ENCODE peak calls at places on chromosomes 6 and 20, in eight cellular contexts. J is HCT116; U is lung; V is cardiac muscle cell; G is naive thymus-derived CD4-positive, alpha-beta T cell; D is dorsolateral prefrontal cortex; A is heart right ventricle; Q is H1. W is an unnamed sample. For H3K27me3, the result is how much of the 10 kb centered on the place peaks cover.

GRCh38 chr20:43009497-43009896 is 180.2 kb downstream of the PTPRT start:
- DNase-seq in U (no peak), D (no peak), Q (no peak), G (no peak), V (no peak), J (no peak), A (no peak), W (no peak)

GRCh38 chr6:72182337-72183246 is 296.2 kb downstream of the RIMS1 start:
- DNase-seq in G (no peak), V (peak), Q (peak), A (no peak), U (peak), D (peak), J (no peak), W (peak)

GRCh38 chr6:1232578-1232977 is 79.3 kb upstream of the FOXQ1 start:
- DNase-seq in Q (no peak), U (peak), D (no peak), A (no peak), V (no peak), G (no peak), J (no peak), W (no peak)

GRCh38 chr6:31567531-31568370 is 4.3 kb upstream of the LTA start:
- DNase-seq in A (no peak), J (no peak), G (no peak), Q (no peak), U (no peak), D (no peak), V (no peak), W (no peak)

GRCh38 chr6:137863126-137863996 is 3.7 kb upstream of the TNFAIP3 start:
- DNase-seq in A (no peak), U (no peak), D (no peak), J (no peak), Q (no peak), G (no peak), V (no peak), W (no peak)

GRCh38 chr20:44959082-44959895 is 908 bp downstream of the TOMM34 start:
- DNase-seq in J (no peak), U (no peak), A (peak), G (peak), Q (no peak), V (peak), D (no peak), W (no peak)

GRCh38 chr6:29653452-29654038 is 3.3 kb upstream of the MOG start:
- DNase-seq in J (peak), V (peak), Q (no peak), A (peak), G (peak), D (no peak), U (peak), W (no peak)

GRCh38 chr6:31822038-31822821 is 5.3 kb upstream of the HSPA1B start:
- DNase-seq in Q (no peak), G (peak), U (peak), A (peak), J (no peak), D (peak), V (peak), W (no peak)

GRCh38 chr6:137728386-137729349 is 138.4 kb upstream of the TNFAIP3 start:
- DNase-seq in U (peak), G (no peak), J (no peak), Q (no peak), D (no peak), A (peak), V (no peak), W (no peak)

GRCh38 chr6:166570929-166571699 is 15.4 kb downstream of the RAMACL start:
- DNase-seq in U (no peak), V (no peak), J (no peak), G (no peak), Q (no peak), D (no peak), A (no peak), W (no peak)

DNA sequence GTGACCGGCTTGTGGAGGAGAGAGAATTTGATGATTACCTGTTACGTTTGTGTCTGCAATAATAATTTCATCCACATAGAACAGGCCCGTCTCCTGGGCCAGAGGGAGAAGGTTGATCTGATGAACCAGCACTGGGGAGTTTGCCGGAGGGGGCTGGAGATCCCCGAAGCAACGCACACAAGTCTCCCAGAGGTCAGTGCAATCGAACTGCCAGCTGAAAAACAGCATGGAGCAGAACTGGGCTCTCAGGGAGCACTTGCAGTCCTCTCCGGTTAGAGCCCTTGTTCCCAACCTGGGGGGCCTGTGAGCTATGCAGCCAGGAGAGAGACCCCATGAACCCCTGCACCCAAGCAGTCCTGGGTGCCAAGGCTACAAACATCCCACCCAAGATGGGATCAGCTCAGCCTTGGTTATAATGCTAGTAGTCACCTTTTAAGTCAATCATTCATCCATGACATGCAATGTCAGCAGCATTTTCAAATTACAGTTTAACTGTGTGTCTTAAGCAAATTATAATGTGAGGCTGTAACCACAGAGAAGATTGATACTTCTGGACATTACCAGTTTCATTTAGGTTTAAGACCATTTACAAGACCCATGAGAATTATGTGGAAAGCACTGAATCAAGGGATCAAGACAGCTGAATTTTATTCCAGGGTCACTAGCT is 34.2 kb downstream of the PKHD1 start:
- DNase-seq in J (no peak), V (no peak), Q (no peak), A (no peak), G (no peak), D (no peak), U (no peak), W (no peak)
- H3K4me3 ChIP-seq in J (no peak), V (no peak), Q (no peak), A (no peak), G (no peak), D (no peak), U (no peak), W (no peak)

GRCh38 chr20:57458400-57459160 is 66.4 kb downstream of the CTCFL start:
- DNase-seq in U (no peak), D (no peak), Q (no peak), J (no peak), V (no peak), A (peak), G (no peak), W (no peak)
- H3K27ac ChIP-seq in U (no peak), D (peak), Q (no peak), J (no peak), V (peak), A (no peak), G (no peak), W (no peak)

GRCh38 chr20:37584238-37584807 is 56.6 kb upstream of the BLCAP start:
- DNase-seq in G (no peak), U (no peak), Q (no peak), V (no peak), A (no peak), J (no peak), D (no peak), W (no peak)
- H3K27me3 ChIP-seq in G (under half), U (under half), Q (under half), V (under half), A (under half), J (under half), D (under half), W (under half)

GRCh38 chr6:82442320-82442719 is 78.7 kb downstream of the TPBG start:
- DNase-seq in U (no peak), J (no peak), D (no peak), V (no peak), Q (no peak), A (no peak), G (no peak), W (no peak)

GRCh38 chr6:82441047-82441770 is 77.6 kb downstream of the TPBG start:
- DNase-seq in J (no peak), V (no peak), A (no peak), D (no peak), G (no peak), Q (no peak), U (no peak), W (no peak)

GRCh38 chr6:82436740-82437139 is 73.1 kb downstream of the TPBG start:
- DNase-seq in V (no peak), Q (no peak), A (no peak), D (no peak), J (no peak), U (no peak), G (no peak), W (no peak)
- H3K4me3 ChIP-seq in V (no peak), Q (no peak), A (no peak), D (no peak), J (no peak), U (no peak), G (no peak), W (no peak)

W was measured in iPS DF 6.9.